ENCODE peak calls at places on chromosomes 11 and 22, in ten cellular contexts. D is SK-N-SH, J is stomach, Y is Panc1, W is HCT116, M is endothelial cell of umbilical vein, N is sigmoid colon, P is transverse colon, S is HepG2, V is suprapubic skin. H is an unnamed sample.

GRCh38 chr11:5684627-5685362 is at the start of gene TRIM5:
- DNase-seq in D (peak), S (peak), Y (peak), W (peak), V (peak), J (peak), M (peak), N (peak), P (peak), H (peak)

GRCh38 chr11:120305286-120305685 is 19.8 kb upstream of the TLCD5 start:
- DNase-seq in M (no peak), Y (no peak), W (no peak), J (peak), P (peak), V (no peak), D (no peak), N (no peak), S (no peak), H (no peak)

GRCh38 chr11:19244621-19245020 is 3.9 kb upstream of the E2F8 start:
- DNase-seq in P (no peak), S (no peak), D (no peak), V (no peak), N (no peak), M (no peak), W (no peak), Y (no peak), J (no peak), H (no peak)

GRCh38 chr11:68976095-68976494 is 4.7 kb downstream of the MRGPRD start:
- DNase-seq in W (no peak), J (no peak), S (no peak), N (no peak), P (peak), M (no peak), Y (no peak), V (peak), D (no peak), H (no peak)

GRCh38 chr11:78420796-78421209 is 3.2 kb upstream of the GAB2 start:
- DNase-seq in D (peak), W (no peak), S (no peak), P (peak), Y (no peak), V (no peak), N (peak), M (peak), J (peak), H (no peak)

GRCh38 chr22:42565956-42566355 is 12.2 kb downstream of the SERHL2 start:
- DNase-seq in Y (no peak), J (no peak), W (no peak), N (no peak), M (no peak), V (no peak), D (no peak), S (no peak), P (no peak), H (no peak)

GRCh38 chr22:38513063-38513462 is 7.0 kb upstream of the DDX17 start:
- DNase-seq in N (no peak), P (peak), M (no peak), S (peak), Y (no peak), V (no peak), W (no peak), J (no peak), D (peak), H (peak)

GRCh38 chr22:43101306-43101705 is 9.2 kb upstream of the BIK start:
- DNase-seq in P (no peak), D (peak), W (no peak), M (peak), J (no peak), Y (no peak), N (no peak), S (no peak), V (no peak), H (no peak)

GRCh38 chr11:9176136-9176535 is 84.7 kb upstream of the SCUBE2 start:
- DNase-seq in Y (no peak), V (no peak), N (no peak), M (no peak), S (no peak), P (no peak), J (no peak), W (no peak), D (no peak), H (no peak)

GRCh38 chr11:42802211-42802918 is 509.4 kb upstream of the API5 start:
- DNase-seq in Y (no peak), J (no peak), D (no peak), V (no peak), M (no peak), S (no peak), N (no peak), W (no peak), P (no peak), H (no peak)

GRCh38 chr11:109818303-109818702 is 274.9 kb upstream of the ZC3H12C start:
- DNase-seq in Y (no peak), J (no peak), S (no peak), N (no peak), P (no peak), W (no peak), V (no peak), M (no peak), D (no peak), H (no peak)

GRCh38 chr11:31959711-31960110 is 131.2 kb upstream of the RCN1 start:
- DNase-seq in V (no peak), Y (no peak), P (no peak), J (no peak), N (no peak), W (no peak), M (no peak), S (no peak), D (no peak), H (no peak)

GRCh38 chr11:62033191-62034044 is 66.0 kb upstream of the FTH1 start:
- DNase-seq in W (peak), D (no peak), V (no peak), P (no peak), N (no peak), Y (no peak), J (no peak), S (peak), M (peak), H (no peak)

GRCh38 chr11:130278745-130279144 is 36.0 kb downstream of the ZBTB44 start:
- DNase-seq in V (no peak), M (no peak), W (no peak), S (no peak), P (no peak), N (no peak), J (no peak), Y (no peak), D (no peak), H (no peak)

GRCh38 chr22:19904881-19905618 is 36.5 kb upstream of the COMT start:
- DNase-seq in P (no peak), D (no peak), J (no peak), Y (no peak), M (no peak), W (no peak), S (no peak), N (no peak), V (no peak), H (no peak)

GRCh38 chr22:46119729-46120419 is 30.5 kb upstream of the PPARA start:
- DNase-seq in V (no peak), M (no peak), P (no peak), S (no peak), J (no peak), D (no peak), W (no peak), Y (no peak), N (peak), H (no peak)

GRCh38 chr11:9028591-9028990 is 24.8 kb upstream of the NRIP3 start:
- DNase-seq in S (no peak), P (no peak), M (no peak), V (no peak), Y (no peak), N (no peak), J (no peak), W (no peak), D (no peak), H (no peak)

GRCh38 chr11:68843052-68843561 is 1.4 kb upstream of the CPT1A start:
- DNase-seq in W (no peak), N (no peak), D (no peak), Y (no peak), J (peak), M (peak), S (no peak), P (peak), V (no peak), H (no peak)

GRCh38 chr22:19876941-19877625 is 22.4 kb upstream of the GNB1L start:
- DNase-seq in W (no peak), Y (no peak), D (peak), N (peak), M (no peak), V (peak), P (no peak), J (no peak), S (no peak), H (no peak)

GRCh38 chr22:49566693-49567092 is 261.0 kb downstream of the BRD1 start:
- DNase-seq in P (no peak), N (peak), V (peak), J (no peak), Y (no peak), S (no peak), D (no peak), W (no peak), M (no peak), H (no peak)

DNA sequence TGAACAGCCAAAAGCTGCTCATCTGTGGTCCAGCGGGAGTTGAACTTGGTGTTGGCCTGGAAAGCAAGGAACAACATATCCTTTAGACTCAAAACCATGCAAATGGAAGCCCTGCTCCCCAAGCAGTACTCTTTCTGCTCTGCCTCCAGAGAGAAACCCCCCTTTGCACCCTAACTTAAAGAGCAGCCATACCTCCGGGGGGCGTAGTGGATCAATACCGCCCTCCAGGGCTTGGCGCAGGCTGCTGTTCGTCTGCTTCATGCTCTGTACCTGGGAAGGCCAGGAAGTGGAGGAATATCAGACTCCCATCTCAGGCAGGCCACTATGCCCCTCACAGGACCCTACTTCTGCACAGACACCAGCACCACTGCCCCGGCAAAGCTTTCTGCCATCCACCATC is 4.3 kb downstream of the RCOR2 start:
- DNase-seq in Y (no peak), J (no peak), V (no peak), S (no peak), N (no peak), M (no peak), P (no peak), D (no peak), W (no peak), H (no peak)
- TF ChIP-seq POLR2AphosphoS5 in Y (no peak), J (no peak), V (no peak), S (no peak), N (no peak), M (no peak), P (no peak), D (no peak), W (no peak), H (no peak)

GRCh38 chr11:64268028-64268686 is 16.3 kb downstream of the BAD start:
- DNase-seq in D (no peak), M (no peak), J (no peak), W (no peak), S (no peak), P (no peak), V (no peak), N (no peak), Y (no peak), H (no peak)
- TF ChIP-seq POLR2AphosphoS5 in D (no peak), M (no peak), J (no peak), W (no peak), S (no peak), P (no peak), V (no peak), N (no peak), Y (peak), H (no peak)

DNA sequence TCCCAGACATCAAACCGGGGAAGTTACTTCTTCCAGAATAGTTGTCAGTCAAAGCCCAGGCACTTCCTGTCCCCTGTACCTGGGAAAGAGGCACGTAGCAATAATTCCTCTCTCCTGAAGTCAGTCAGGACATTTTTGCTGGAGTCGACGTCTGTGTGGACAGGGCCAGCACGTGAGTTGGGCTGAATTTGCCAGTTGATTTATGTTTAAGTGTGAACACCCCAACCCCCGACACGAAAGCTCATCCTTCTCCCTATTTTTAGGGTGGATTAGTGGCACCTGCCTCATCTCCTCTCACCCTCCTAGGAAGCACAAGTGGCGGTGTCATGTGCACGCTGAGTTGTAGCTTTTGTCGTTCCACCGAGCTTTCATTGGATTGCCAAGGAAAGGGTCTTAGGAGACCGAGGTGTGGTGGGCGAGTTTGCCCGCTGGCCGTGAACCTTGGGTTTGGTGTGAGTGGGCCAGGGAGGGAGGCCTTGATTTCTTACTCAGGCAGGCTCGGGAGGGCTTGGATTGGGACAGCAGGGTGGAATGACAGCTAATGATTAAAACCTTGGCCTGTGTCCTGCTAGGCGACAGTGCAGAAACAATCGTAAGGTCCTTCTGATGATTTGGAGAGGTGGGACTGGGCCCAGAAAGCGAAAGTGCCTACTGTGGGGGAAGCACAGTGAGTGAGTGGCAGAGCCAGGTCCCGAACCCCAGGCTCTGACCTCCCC is 87.0 kb upstream of the CRYBB3 start:
- DNase-seq in P (no peak), V (peak), M (peak), D (no peak), J (no peak), S (peak), N (no peak), Y (no peak), W (no peak), H (no peak)
- TF ChIP-seq POLR2AphosphoS5 in P (no peak), V (no peak), M (no peak), D (no peak), J (no peak), S (no peak), N (no peak), Y (no peak), W (no peak), H (no peak)

DNA sequence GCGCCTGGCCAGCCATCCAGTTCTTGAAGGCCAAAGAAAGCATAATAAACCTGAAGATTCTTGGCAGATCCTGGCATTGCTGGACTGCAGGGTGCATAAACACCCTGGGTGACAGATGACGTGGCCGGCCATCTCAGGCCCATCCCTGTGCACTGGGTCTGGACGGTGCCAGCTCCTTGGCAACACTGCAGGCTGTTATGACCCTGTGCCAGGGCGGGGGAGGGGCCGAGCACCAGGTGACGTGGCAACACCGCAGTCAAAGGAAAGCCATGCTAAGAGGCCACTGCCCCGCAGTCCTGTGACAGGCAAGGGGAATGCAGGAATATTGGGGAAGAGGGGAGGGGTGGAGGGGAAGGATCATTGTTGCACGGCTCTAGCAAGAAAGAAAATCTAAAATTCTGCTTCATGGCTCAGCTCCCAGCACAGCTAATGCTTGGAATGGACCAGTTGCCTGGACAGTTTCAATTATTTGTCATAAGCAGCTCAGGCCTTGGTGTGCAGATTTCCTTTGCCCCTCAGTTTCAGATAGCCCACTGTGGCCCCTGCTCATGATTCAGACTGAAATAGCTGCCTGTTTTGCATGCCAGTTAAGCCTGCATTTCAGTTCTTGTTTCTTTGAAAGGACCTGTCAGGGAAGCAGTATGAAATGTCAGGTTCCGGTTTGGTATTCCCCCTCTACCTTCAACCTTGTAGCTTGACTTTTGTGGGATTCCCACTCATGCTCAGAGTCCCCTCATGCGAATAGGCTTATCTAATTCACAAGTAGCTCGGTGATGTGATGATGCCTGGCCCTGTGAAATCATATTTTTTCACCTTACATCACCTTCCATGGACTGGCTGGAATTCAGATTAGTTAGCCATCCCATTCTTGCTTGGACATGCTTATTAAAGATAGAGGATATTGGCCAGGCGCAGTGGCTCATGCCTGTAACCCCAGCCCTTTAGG is 29.7 kb upstream of the DDX6 start:
- DNase-seq in N (peak), J (peak), M (no peak), V (no peak), P (peak), D (peak), S (no peak), W (peak), Y (no peak), H (peak)
- TF ChIP-seq POLR2AphosphoS5 in N (peak), J (peak), M (no peak), V (no peak), P (peak), D (no peak), S (no peak), W (no peak), Y (no peak), H (peak)

GRCh38 chr11:95231881-95232605 is 1.0 kb upstream of the SESN3 start:
- DNase-seq in D (peak), J (peak), Y (no peak), V (peak), M (peak), W (no peak), S (no peak), P (peak), N (peak), H (no peak)
- TF ChIP-seq POLR2AphosphoS5 in D (peak), J (no peak), Y (no peak), V (no peak), M (no peak), W (no peak), S (no peak), P (no peak), N (no peak), H (no peak)

GRCh38 chr11:94669032-94669431 is 99.1 kb upstream of the AMOTL1 start:
- DNase-seq in J (no peak), W (no peak), V (no peak), S (no peak), M (no peak), N (no peak), Y (no peak), P (no peak), D (no peak), H (no peak)
- TF ChIP-seq POLR2AphosphoS5 in J (no peak), W (no peak), V (no peak), S (no peak), M (no peak), N (no peak), Y (no peak), P (no peak), D (no peak), H (no peak)

GRCh38 chr11:72069787-72070251 is 10.5 kb downstream of the NUMA1 start:
- DNase-seq in M (peak), V (peak), P (peak), S (peak), Y (peak), W (peak), N (peak), D (no peak), J (peak), H (no peak)
- TF ChIP-seq POLR2AphosphoS5 in M (peak), V (no peak), P (peak), S (no peak), Y (no peak), W (peak), N (no peak), D (peak), J (no peak), H (no peak)

H was measured in GM12892.